ENCODE peak calls at places on chromosomes 11 and 22, in five cellular contexts. J is iPS-NIHi11; V is sciatic nerve; R is brain microvascular endothelial cell; B is activated naive CD4-positive, alpha-beta T cell. Q is an unnamed sample.

GRCh38 chr11:23205156-23205871 is 345.0 kb upstream of the CCDC179 start:
- DNase-seq in J (no peak), V (no peak), R (peak), B (no peak), Q (no peak)

GRCh38 chr11:118060879-118061278 is 16.0 kb upstream of the TMPRSS4 start:
- DNase-seq in J (no peak), V (peak), R (no peak), B (no peak), Q (no peak)

GRCh38 chr11:77074205-77074604 is 7.4 kb downstream of the CAPN5 start:
- DNase-seq in J (peak), V (peak), R (no peak), B (no peak), Q (no peak)

GRCh38 chr11:69831985-69832384 is 12.8 kb upstream of the FGF3 start:
- DNase-seq in J (no peak), V (peak), R (no peak), B (no peak), Q (no peak)

GRCh38 chr22:44207173-44207980 is 26.7 kb downstream of the PARVG start:
- DNase-seq in J (no peak), V (no peak), R (no peak), B (no peak), Q (no peak)

GRCh38 chr11:74019104-74019738 is 10.3 kb upstream of the UCP3 start:
- DNase-seq in J (no peak), V (no peak), R (no peak), B (no peak), Q (no peak)

GRCh38 chr11:109641549-109641948 is 219.6 kb downstream of the C11orf87 start:
- DNase-seq in J (peak), V (no peak), R (peak), B (no peak), Q (no peak)

GRCh38 chr22:18156878-18157713 is 7.1 kb downstream of the USP18 start:
- DNase-seq in J (peak), V (peak), R (peak), B (no peak), Q (peak)

GRCh38 chr11:126416542-126417090 is 61.1 kb downstream of the ST3GAL4 start:
- DNase-seq in J (peak), V (peak), R (peak), B (peak), Q (peak)

GRCh38 chr11:92552942-92553341 is 328.3 kb downstream of the FAT3 start:
- DNase-seq in J (no peak), V (no peak), R (no peak), B (no peak), Q (no peak)

GRCh38 chr11:10401275-10401674 is 53.8 kb upstream of the AMPD3 start:
- DNase-seq in J (no peak), V (no peak), R (no peak), B (no peak), Q (no peak)

GRCh38 chr11:94049351-94049750 is 28.2 kb downstream of the HEPHL1 start:
- DNase-seq in J (no peak), V (no peak), R (no peak), B (no peak), Q (no peak)

Q was measured in H1.